ENCODE peak calls at places on chromosomes 3 and 15, in six cellular contexts. One of them, this sample, is unnamed.

GRCh38 chr3:158471639-158472294 is 99.2 kb upstream of the MLF1 start:
- DNase-seq in Peyer's patch: no peak
- DNase-seq in stomach: no peak
- DNase-seq in dorsolateral prefrontal cortex: no peak
- DNase-seq in psoas muscle: no peak
- DNase-seq in AG04450: peak
- DNase-seq in this sample: no peak

GRCh38 chr3:196219970-196220311 is 3.6 kb downstream of the SLC51A start:
- DNase-seq in dorsolateral prefrontal cortex: no peak
- DNase-seq in stomach: no peak
- DNase-seq in Peyer's patch: no peak
- DNase-seq in AG04450: no peak
- DNase-seq in psoas muscle: no peak
- DNase-seq in this sample: no peak

GRCh38 chr3:107660316-107660976 is 137.7 kb downstream of the BBX start:
- DNase-seq in psoas muscle: no peak
- DNase-seq in dorsolateral prefrontal cortex: no peak
- DNase-seq in Peyer's patch: no peak
- DNase-seq in AG04450: no peak
- DNase-seq in stomach: no peak
- DNase-seq in this sample: no peak

GRCh38 chr3:5466752-5467151 is 279.2 kb downstream of the EDEM1 start:
- DNase-seq in stomach: no peak
- DNase-seq in AG04450: no peak
- DNase-seq in Peyer's patch: no peak
- DNase-seq in psoas muscle: no peak
- DNase-seq in dorsolateral prefrontal cortex: no peak
- DNase-seq in this sample: no peak

GRCh38 chr3:193677734-193678133 is 84.7 kb downstream of the OPA1 start:
- DNase-seq in stomach: no peak
- DNase-seq in dorsolateral prefrontal cortex: no peak
- DNase-seq in AG04450: no peak
- DNase-seq in Peyer's patch: no peak
- DNase-seq in psoas muscle: no peak
- DNase-seq in this sample: no peak

GRCh38 chr15:39283531-39283930 is 297.3 kb upstream of the THBS1 start:
- DNase-seq in AG04450: no peak
- DNase-seq in Peyer's patch: no peak
- DNase-seq in psoas muscle: no peak
- DNase-seq in dorsolateral prefrontal cortex: no peak
- DNase-seq in stomach: no peak
- DNase-seq in this sample: no peak

GRCh38 chr3:181720281-181720680 is 8.6 kb downstream of the SOX2 start:
- DNase-seq in Peyer's patch: no peak
- DNase-seq in AG04450: no peak
- DNase-seq in psoas muscle: no peak
- DNase-seq in stomach: peak
- DNase-seq in dorsolateral prefrontal cortex: no peak
- DNase-seq in this sample: peak

GRCh38 chr3:47009225-47010049 is 30.0 kb downstream of the NBEAL2 start:
- DNase-seq in psoas muscle: peak
- DNase-seq in AG04450: peak
- DNase-seq in Peyer's patch: peak
- DNase-seq in dorsolateral prefrontal cortex: peak
- DNase-seq in stomach: peak
- DNase-seq in this sample: peak

GRCh38 chr15:41154412-41154811 is 38.3 kb upstream of the INO80 start:
- DNase-seq in dorsolateral prefrontal cortex: no peak
- DNase-seq in AG04450: no peak
- DNase-seq in Peyer's patch: no peak
- DNase-seq in stomach: no peak
- DNase-seq in psoas muscle: no peak
- DNase-seq in this sample: no peak

GRCh38 chr3:63251499-63251898 is 26.6 kb upstream of the SYNPR start:
- DNase-seq in stomach: no peak
- DNase-seq in AG04450: no peak
- DNase-seq in dorsolateral prefrontal cortex: no peak
- DNase-seq in psoas muscle: no peak
- DNase-seq in Peyer's patch: no peak
- DNase-seq in this sample: no peak

GRCh38 chr15:78264304-78265136 is at the start of gene DNAJA4:
- DNase-seq in dorsolateral prefrontal cortex: peak
- DNase-seq in stomach: peak
- DNase-seq in Peyer's patch: peak
- DNase-seq in AG04450: no peak
- DNase-seq in psoas muscle: peak
- DNase-seq in this sample: peak

GRCh38 chr15:53197426-53197839 is 407.3 kb upstream of the ONECUT1 start:
- DNase-seq in AG04450: no peak
- DNase-seq in dorsolateral prefrontal cortex: peak
- DNase-seq in Peyer's patch: peak
- DNase-seq in psoas muscle: peak
- DNase-seq in stomach: peak
- DNase-seq in this sample: peak

GRCh38 chr3:112858410-112859069 is 11.9 kb upstream of the CD200R1L start:
- DNase-seq in AG04450: no peak
- DNase-seq in psoas muscle: no peak
- DNase-seq in dorsolateral prefrontal cortex: no peak
- DNase-seq in Peyer's patch: no peak
- DNase-seq in stomach: no peak
- DNase-seq in this sample: no peak

GRCh38 chr3:197224034-197224444 is 74.4 kb downstream of the DLG1 start:
- DNase-seq in Peyer's patch: no peak
- DNase-seq in psoas muscle: no peak
- DNase-seq in dorsolateral prefrontal cortex: no peak
- DNase-seq in AG04450: peak
- DNase-seq in stomach: no peak
- DNase-seq in this sample: no peak

GRCh38 chr15:70480196-70480856 is 283.0 kb downstream of the UACA start:
- DNase-seq in psoas muscle: no peak
- DNase-seq in Peyer's patch: peak
- DNase-seq in dorsolateral prefrontal cortex: no peak
- DNase-seq in stomach: no peak
- DNase-seq in AG04450: no peak
- DNase-seq in this sample: no peak

GRCh38 chr15:60118564-60119080 is 114.5 kb downstream of the FOXB1 start:
- DNase-seq in stomach: no peak
- DNase-seq in dorsolateral prefrontal cortex: no peak
- DNase-seq in Peyer's patch: no peak
- DNase-seq in AG04450: no peak
- DNase-seq in psoas muscle: no peak
- DNase-seq in this sample: no peak

GRCh38 chr15:62711691-62712454 is 330.7 kb upstream of the TPM1 start:
- DNase-seq in Peyer's patch: no peak
- DNase-seq in psoas muscle: no peak
- DNase-seq in stomach: no peak
- DNase-seq in dorsolateral prefrontal cortex: no peak
- DNase-seq in AG04450: no peak
- DNase-seq in this sample: no peak

GRCh38 chr3:53773330-53773583 is 73.0 kb downstream of the CHDH start:
- DNase-seq in Peyer's patch: no peak
- DNase-seq in dorsolateral prefrontal cortex: no peak
- DNase-seq in AG04450: no peak
- DNase-seq in psoas muscle: no peak
- DNase-seq in stomach: no peak
- DNase-seq in this sample: no peak

GRCh38 chr3:41307065-41307464 is 107.8 kb downstream of the CTNNB1 start:
- DNase-seq in AG04450: no peak
- DNase-seq in psoas muscle: no peak
- DNase-seq in stomach: no peak
- DNase-seq in Peyer's patch: no peak
- DNase-seq in dorsolateral prefrontal cortex: no peak
- DNase-seq in this sample: no peak

GRCh38 chr15:32700501-32701150 is 17.2 kb upstream of the GREM1 start:
- DNase-seq in Peyer's patch: no peak
- DNase-seq in psoas muscle: no peak
- DNase-seq in AG04450: no peak
- DNase-seq in stomach: peak
- DNase-seq in dorsolateral prefrontal cortex: no peak
- DNase-seq in this sample: no peak

GRCh38 chr3:126287171-126287535 is 70.1 kb downstream of the KLF15 start:
- DNase-seq in Peyer's patch: no peak
- DNase-seq in stomach: no peak
- DNase-seq in dorsolateral prefrontal cortex: no peak
- DNase-seq in AG04450: no peak
- DNase-seq in psoas muscle: no peak
- DNase-seq in this sample: no peak

GRCh38 chr15:67927501-67928156 is 87.8 kb upstream of the RNU6-1 start:
- DNase-seq in dorsolateral prefrontal cortex: no peak
- DNase-seq in psoas muscle: no peak
- DNase-seq in Peyer's patch: no peak
- DNase-seq in AG04450: peak
- DNase-seq in stomach: peak
- DNase-seq in this sample: peak

GRCh38 chr15:29070471-29071192 is 184.9 kb downstream of the APBA2 start:
- DNase-seq in Peyer's patch: no peak
- DNase-seq in stomach: no peak
- DNase-seq in dorsolateral prefrontal cortex: no peak
- DNase-seq in psoas muscle: no peak
- DNase-seq in AG04450: no peak
- DNase-seq in this sample: no peak

GRCh38 chr3:72152551-72153476 is 367.9 kb upstream of the PROK2 start:
- DNase-seq in dorsolateral prefrontal cortex: peak
- DNase-seq in AG04450: peak
- DNase-seq in psoas muscle: peak
- DNase-seq in Peyer's patch: peak
- DNase-seq in stomach: peak
- DNase-seq in this sample: no peak

GRCh38 chr3:27681249-27681748 is 40.8 kb downstream of the EOMES start:
- DNase-seq in AG04450: peak
- DNase-seq in dorsolateral prefrontal cortex: no peak
- DNase-seq in psoas muscle: no peak
- DNase-seq in stomach: no peak
- DNase-seq in Peyer's patch: no peak
- DNase-seq in this sample: no peak

GRCh38 chr15:75554717-75555116 is 24.4 kb downstream of the PTPN9 start:
- DNase-seq in psoas muscle: no peak
- DNase-seq in AG04450: peak
- DNase-seq in Peyer's patch: no peak
- DNase-seq in stomach: no peak
- DNase-seq in dorsolateral prefrontal cortex: no peak
- DNase-seq in this sample: no peak

GRCh38 chr15:34318277-34319079 is 19.1 kb downstream of the SLC12A6 start:
- DNase-seq in dorsolateral prefrontal cortex: no peak
- DNase-seq in psoas muscle: no peak
- DNase-seq in AG04450: no peak
- DNase-seq in Peyer's patch: peak
- DNase-seq in stomach: peak
- DNase-seq in this sample: peak

GRCh38 chr3:178405456-178405970 is 130.7 kb upstream of the KCNMB2 start:
- DNase-seq in Peyer's patch: no peak
- DNase-seq in dorsolateral prefrontal cortex: no peak
- DNase-seq in AG04450: no peak
- DNase-seq in psoas muscle: no peak
- DNase-seq in stomach: no peak
- DNase-seq in this sample: no peak
- TF ChIP-seq CTCF in Peyer's patch: no peak
- TF ChIP-seq CTCF in dorsolateral prefrontal cortex: no peak
- TF ChIP-seq CTCF in AG04450: no peak
- TF ChIP-seq CTCF in psoas muscle: no peak
- TF ChIP-seq CTCF in stomach: no peak
- TF ChIP-seq CTCF in this sample: no peak

GRCh38 chr3:12014613-12015012 is 10.4 kb downstream of the SYN2 start:
- DNase-seq in AG04450: no peak
- DNase-seq in psoas muscle: no peak
- DNase-seq in stomach: no peak
- DNase-seq in dorsolateral prefrontal cortex: no peak
- DNase-seq in Peyer's patch: no peak
- DNase-seq in this sample: no peak
- H3K27ac ChIP-seq in AG04450: no peak
- H3K27ac ChIP-seq in psoas muscle: no peak
- H3K27ac ChIP-seq in stomach: no peak
- H3K27ac ChIP-seq in dorsolateral prefrontal cortex: no peak
- H3K27ac ChIP-seq in Peyer's patch: no peak
- H3K27ac ChIP-seq in this sample: no peak

GRCh38 chr3:170355738-170356595 is 1.5 kb upstream of the SKIL start:
- DNase-seq in psoas muscle: no peak
- DNase-seq in AG04450: no peak
- DNase-seq in Peyer's patch: peak
- DNase-seq in dorsolateral prefrontal cortex: no peak
- DNase-seq in stomach: peak
- DNase-seq in this sample: peak

GRCh38 chr3:170353485-170353884 is 4.0 kb upstream of the SKIL start:
- DNase-seq in stomach: no peak
- DNase-seq in dorsolateral prefrontal cortex: no peak
- DNase-seq in AG04450: no peak
- DNase-seq in Peyer's patch: no peak
- DNase-seq in psoas muscle: no peak
- DNase-seq in this sample: no peak

GRCh38 chr3:170352936-170353335 is 4.6 kb upstream of the SKIL start:
- DNase-seq in AG04450: no peak
- DNase-seq in psoas muscle: no peak
- DNase-seq in Peyer's patch: no peak
- DNase-seq in dorsolateral prefrontal cortex: no peak
- DNase-seq in stomach: no peak
- DNase-seq in this sample: no peak

GRCh38 chr3:170346481-170347125 is 10.9 kb upstream of the SKIL start:
- DNase-seq in AG04450: no peak
- DNase-seq in psoas muscle: no peak
- DNase-seq in dorsolateral prefrontal cortex: no peak
- DNase-seq in stomach: no peak
- DNase-seq in Peyer's patch: no peak
- DNase-seq in this sample: no peak

GRCh38 chr3:170350515-170351413 is 6.8 kb upstream of the SKIL start:
- DNase-seq in dorsolateral prefrontal cortex: no peak
- DNase-seq in stomach: no peak
- DNase-seq in psoas muscle: no peak
- DNase-seq in Peyer's patch: no peak
- DNase-seq in AG04450: no peak
- DNase-seq in this sample: no peak
- H3K4me3 ChIP-seq in dorsolateral prefrontal cortex: no peak
- H3K4me3 ChIP-seq in stomach: no peak
- H3K4me3 ChIP-seq in psoas muscle: no peak
- H3K4me3 ChIP-seq in Peyer's patch: no peak
- H3K4me3 ChIP-seq in AG04450: no peak
- H3K4me3 ChIP-seq in this sample: no peak

DNA sequence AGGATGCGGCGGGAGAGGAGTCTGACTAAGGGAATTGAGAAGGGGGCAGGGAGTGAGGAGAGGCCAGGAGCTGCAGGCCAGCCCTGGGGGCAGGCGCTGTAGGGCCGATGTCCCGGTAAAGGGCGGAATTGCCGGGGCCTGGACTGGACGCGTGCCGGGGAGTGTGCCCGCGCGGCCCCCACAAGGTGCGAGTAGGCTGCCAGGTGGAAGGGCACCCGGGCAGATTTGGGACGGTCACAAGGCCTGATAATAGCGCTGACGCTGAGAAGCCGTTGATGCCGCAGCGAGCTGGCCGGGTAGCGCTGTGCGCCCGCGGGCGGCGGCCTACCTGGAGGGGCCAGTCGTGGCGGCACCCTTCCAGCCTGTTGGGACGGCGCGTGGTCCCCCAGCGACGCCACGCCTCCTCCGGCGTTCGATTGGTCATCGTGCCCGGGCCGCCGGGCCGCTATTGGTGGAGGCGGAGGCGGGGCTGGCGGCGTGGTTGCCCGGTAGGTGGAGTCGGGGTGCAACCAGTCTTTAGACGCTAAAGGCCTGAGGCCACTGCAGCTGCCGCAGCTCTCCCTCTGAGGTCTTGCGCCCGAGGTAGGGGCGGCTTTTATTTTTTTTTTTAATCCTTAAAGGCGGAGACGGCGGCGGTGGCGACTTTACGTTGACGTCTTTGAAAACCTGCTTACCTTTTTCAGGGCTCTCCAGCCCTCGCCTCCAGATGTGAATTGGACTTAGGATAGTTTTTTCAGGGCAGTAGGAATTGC is 919 bp downstream of the SLC25A38 start:
- DNase-seq in AG04450: peak
- DNase-seq in Peyer's patch: peak
- DNase-seq in psoas muscle: peak
- DNase-seq in stomach: peak
- DNase-seq in dorsolateral prefrontal cortex: peak
- DNase-seq in this sample: peak
- TF ChIP-seq CTCF in AG04450: no peak
- TF ChIP-seq CTCF in Peyer's patch: peak
- TF ChIP-seq CTCF in psoas muscle: no peak
- TF ChIP-seq CTCF in stomach: peak
- TF ChIP-seq CTCF in dorsolateral prefrontal cortex: peak
- TF ChIP-seq CTCF in this sample: peak